ENCODE peak calls at places on chromosomes 4 and X, in ten cellular contexts. V is A549, E is tibial nerve, D is B cell, U is stomach, Y is left lung, Z is GM06990, R is endothelial cell of umbilical vein, W is keratinocyte, T is bronchial epithelial cell. J is an unnamed sample.

GRCh38 chr4:122758033-122758432 is 25.5 kb downstream of the BBS12 start:
- DNase-seq in V (no peak), E (no peak), D (no peak), U (no peak), Y (no peak), Z (no peak), R (peak; percentile 65), W (no peak), T (peak; percentile 31), J (no peak)

GRCh38 chrX:70422886-70423336 is at the start of gene GDPD2:
- DNase-seq in V (no peak), E (no peak), D (no peak), U (peak; percentile 39), Y (no peak), Z (no peak), R (no peak), W (no peak), T (peak; percentile 28), J (peak; percentile 60)

GRCh38 chr4:122746485-122746965 is 14.0 kb downstream of the BBS12 start:
- DNase-seq in V (no peak), E (no peak), D (no peak), U (no peak), Y (no peak), Z (no peak), R (no peak), W (no peak), T (no peak), J (no peak)

GRCh38 chr4:46648088-46648744 is 258.3 kb upstream of the GABRA2 start:
- DNase-seq in V (no peak), E (no peak), D (no peak), U (no peak), Y (no peak), Z (no peak), R (no peak), W (peak; percentile 63), T (peak; percentile 29), J (peak; percentile 1)

GRCh38 chrX:97524997-97525396 is 641.3 kb downstream of the RPA4 start:
- DNase-seq in V (no peak), E (no peak), D (no peak), U (no peak), Y (no peak), Z (no peak), R (peak; percentile 75), W (no peak), T (peak; percentile 39), J (no peak)

GRCh38 chr4:38678078-38678477 is 14.1 kb downstream of the KLF3 start:
- DNase-seq in V (no peak), E (peak; percentile 42), D (no peak), U (no peak), Y (no peak), Z (no peak), R (peak; percentile 46), W (no peak), T (no peak), J (no peak)

GRCh38 chr4:77586953-77587383 is 18.7 kb upstream of the CXCL13 start:
- DNase-seq in V (no peak), E (no peak), D (peak; percentile 46), U (no peak), Y (no peak), Z (peak; percentile 73), R (no peak), W (no peak), T (peak; percentile 100), J (peak; percentile 33)

GRCh38 chr4:121998024-121998423 is 46.2 kb upstream of the TRPC3 start:
- DNase-seq in V (no peak), E (no peak), D (no peak), U (no peak), Y (no peak), Z (no peak), R (no peak), W (no peak), T (peak; percentile 25), J (peak; percentile 7)

GRCh38 chrX:40154229-40154852 is 56.6 kb upstream of the BCOR start:
- DNase-seq in V (peak; percentile 53), E (no peak), D (no peak), U (no peak), Y (no peak), Z (no peak), R (no peak), W (no peak), T (no peak), J (no peak)

GRCh38 chrX:110418220-110418856 is 59.7 kb downstream of the RTL9 start:
- DNase-seq in V (peak; percentile 59), E (peak; percentile 6), D (no peak), U (peak; percentile 32), Y (no peak), Z (no peak), R (peak; percentile 30), W (no peak), T (peak; percentile 53), J (peak; percentile 38)

GRCh38 chr4:20430555-20430954 is 178.8 kb downstream of the SLIT2 start:
- DNase-seq in V (no peak), E (no peak), D (no peak), U (no peak), Y (no peak), Z (no peak), R (no peak), W (no peak), T (peak; percentile 21), J (no peak)

GRCh38 chr4:20432098-20432497 is 180.4 kb downstream of the SLIT2 start:
- DNase-seq in V (no peak), E (no peak), D (no peak), U (no peak), Y (no peak), Z (no peak), R (peak; percentile 30), W (no peak), T (no peak), J (no peak)

GRCh38 chr4:20431422-20432014 is 179.8 kb downstream of the SLIT2 start:
- DNase-seq in V (no peak), E (no peak), D (no peak), U (no peak), Y (no peak), Z (no peak), R (peak; percentile 43), W (no peak), T (no peak), J (no peak)

GRCh38 chr4:20426028-20426427 is 174.3 kb downstream of the SLIT2 start:
- DNase-seq in V (no peak), E (no peak), D (no peak), U (no peak), Y (no peak), Z (no peak), R (no peak), W (no peak), T (no peak), J (no peak)

GRCh38 chr4:20428410-20429160 is 176.9 kb downstream of the SLIT2 start:
- DNase-seq in V (no peak), E (no peak), D (no peak), U (no peak), Y (no peak), Z (no peak), R (no peak), W (no peak), T (no peak), J (no peak)
- TF ChIP-seq CTCF in V (peak; percentile 10), E (peak; percentile 6), D (peak; percentile 19), U (no peak), Y (no peak), Z (peak; percentile 17), R (no peak), W (no peak), T (no peak), J (no peak)

DNA sequence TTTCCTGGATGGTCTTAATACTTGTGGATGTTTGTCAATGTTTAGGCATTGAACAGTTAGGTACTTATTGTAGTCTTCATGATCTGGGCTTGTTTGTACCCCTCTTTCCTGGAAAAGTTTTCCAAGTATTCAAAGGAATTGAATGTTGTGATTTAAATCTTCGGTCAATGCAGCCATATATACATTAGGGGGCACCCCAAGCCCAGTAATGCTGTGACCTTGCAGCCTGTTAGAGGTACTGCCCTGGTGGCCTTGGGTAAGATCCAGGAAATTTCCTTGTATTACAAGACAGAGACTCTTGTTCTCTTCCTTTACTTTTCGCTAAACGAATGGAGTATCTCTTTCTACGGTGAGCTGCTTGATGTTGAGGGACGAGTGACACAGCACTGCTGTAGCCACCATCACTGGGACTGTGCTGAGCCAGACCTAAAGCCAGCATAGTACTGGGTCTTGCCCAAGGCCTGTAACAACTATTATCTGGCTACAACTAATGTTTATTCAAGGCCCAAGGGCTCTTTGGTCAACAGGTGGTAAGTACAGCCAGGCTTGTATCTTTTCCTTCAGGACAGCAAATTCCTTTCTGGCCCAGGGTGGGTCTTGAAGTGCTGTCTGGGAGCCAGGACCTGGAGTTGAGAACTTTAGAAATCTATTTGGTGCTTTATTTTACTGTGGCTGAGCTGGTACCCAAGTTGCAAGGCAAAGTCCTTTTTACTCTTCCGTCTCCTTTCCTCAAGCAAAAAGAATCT is 118.3 kb upstream of the ATOH1 start:
- DNase-seq in V (no peak), E (no peak), D (no peak), U (no peak), Y (no peak), Z (no peak), R (no peak), W (no peak), T (peak; percentile 18), J (peak; percentile 6)
- TF ChIP-seq CTCF in V (no peak), E (no peak), D (no peak), U (no peak), Y (no peak), Z (peak; percentile 60), R (no peak), W (peak; percentile 52), T (no peak), J (no peak)

DNA sequence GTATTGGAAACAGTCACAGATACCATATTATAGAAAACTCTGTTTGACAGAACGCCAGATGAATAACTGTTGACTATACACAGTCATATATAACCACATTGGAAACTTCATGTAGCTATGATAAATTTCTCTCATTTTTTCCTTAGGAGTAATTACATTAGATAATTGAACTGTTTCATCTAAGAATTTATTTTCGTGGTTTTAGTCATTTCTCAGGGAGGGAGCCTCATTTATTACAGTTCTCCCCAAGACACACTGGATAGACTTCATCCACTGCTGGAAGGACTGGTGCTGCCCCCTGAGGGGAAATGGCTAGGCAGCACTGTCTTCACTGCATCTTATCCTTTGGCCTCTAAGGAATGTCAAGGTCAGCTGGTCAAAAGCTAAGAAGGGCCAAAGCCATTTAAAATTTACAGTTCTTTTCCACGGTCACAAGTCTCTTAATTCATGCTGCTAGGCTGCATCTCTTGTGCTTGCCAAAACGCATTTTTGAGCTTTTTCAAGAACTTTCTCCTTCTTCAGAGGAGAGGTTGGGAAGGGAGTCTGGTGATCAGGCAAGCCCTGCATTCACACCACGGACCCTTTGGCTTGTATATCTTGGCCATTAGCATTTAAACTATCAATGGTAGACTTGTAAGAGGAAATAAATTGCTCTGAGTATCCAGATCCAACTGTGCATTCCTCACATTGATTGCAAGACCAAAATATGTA is 145.1 kb downstream of the CBR4 start:
- DNase-seq in V (no peak), E (no peak), D (no peak), U (no peak), Y (no peak), Z (no peak), R (no peak), W (no peak), T (no peak), J (no peak)
- TF ChIP-seq CTCF in V (no peak), E (no peak), D (no peak), U (no peak), Y (no peak), Z (peak; percentile 11), R (no peak), W (peak; percentile 33), T (no peak), J (no peak)

GRCh38 chrX:46642145-46642544 is 68.6 kb downstream of the CHST7 start:
- DNase-seq in V (peak; percentile 7), E (no peak), D (no peak), U (no peak), Y (no peak), Z (no peak), R (peak; percentile 42), W (no peak), T (no peak), J (no peak)
- TF ChIP-seq CTCF in V (peak; percentile 46), E (peak; percentile 32), D (peak; percentile 15), U (peak; percentile 12), Y (peak; percentile 29), Z (peak; percentile 53), R (peak; percentile 16), W (no peak), T (peak; percentile 48), J (no peak)